ENCODE peak calls at places on chromosome 15, in five cellular contexts. A is tibial nerve, V is choroid plexus epithelial cell, D is fibroblast of lung, H is astrocyte of the cerebellum. K is an unnamed sample.

GRCh38 chr15:86690566-86690965 is 610.9 kb downstream of the AGBL1 start:
- DNase-seq in A (no peak), H (peak), D (peak), V (peak), K (no peak)

GRCh38 chr15:48865387-48866079 is 12.4 kb upstream of the EID1 start:
- DNase-seq in D (peak), A (no peak), V (peak), H (peak), K (no peak)

GRCh38 chr15:63522143-63522531 is 17.7 kb downstream of the USP3 start:
- DNase-seq in D (peak), A (no peak), V (no peak), H (no peak), K (no peak)

GRCh38 chr15:24924621-24925020 is 30.2 kb upstream of the SNRPN start:
- DNase-seq in D (peak), A (no peak), H (no peak), V (no peak), K (no peak)

GRCh38 chr15:98734472-98735284 is 86.3 kb downstream of the IGF1R start:
- DNase-seq in H (no peak), A (no peak), D (no peak), V (peak), K (no peak)

GRCh38 chr15:24878153-24878552 is 76.6 kb upstream of the SNRPN start:
- DNase-seq in H (no peak), D (peak), A (no peak), V (peak), K (no peak)

GRCh38 chr15:83581381-83581780 is 72.5 kb upstream of the ADAMTSL3 start:
- DNase-seq in D (peak), H (peak), V (peak), A (no peak), K (no peak)

GRCh38 chr15:79942656-79943481 is 28.1 kb downstream of the BCL2A1 start:
- DNase-seq in H (no peak), A (no peak), V (peak), D (peak), K (no peak)

GRCh38 chr15:94002026-94002425 is 229.3 kb upstream of the MCTP2 start:
- DNase-seq in D (no peak), V (no peak), A (no peak), H (no peak), K (no peak)

GRCh38 chr15:82307714-82308081 is 41.6 kb downstream of the GOLGA6L10 start:
- DNase-seq in D (no peak), H (no peak), V (no peak), A (no peak), K (no peak)

GRCh38 chr15:61275901-61276300 is 46.8 kb upstream of the RORA start:
- DNase-seq in V (no peak), H (no peak), A (no peak), D (no peak), K (no peak)

GRCh38 chr15:68126415-68126814 is 72.3 kb downstream of the PIAS1 start:
- DNase-seq in A (no peak), H (no peak), D (no peak), V (no peak), K (no peak)

GRCh38 chr15:98794754-98795153 is 146.4 kb downstream of the IGF1R start:
- DNase-seq in H (no peak), D (no peak), V (peak), A (no peak), K (no peak)

GRCh38 chr15:26378304-26378703 is 394.6 kb downstream of the GABRB3 start:
- DNase-seq in D (no peak), H (no peak), V (no peak), A (no peak), K (no peak)

GRCh38 chr15:59349715-59350420 is 22.8 kb downstream of the MYO1E start:
- DNase-seq in H (peak), A (no peak), D (peak), V (peak), K (no peak)

GRCh38 chr15:78147566-78147965 is 1.6 kb upstream of the IDH3A start:
- DNase-seq in A (no peak), H (no peak), V (no peak), D (no peak), K (no peak)

GRCh38 chr15:97023131-97023844 is 692.8 kb downstream of the NR2F2 start:
- DNase-seq in H (no peak), V (peak), A (no peak), D (peak), K (peak)

DNA sequence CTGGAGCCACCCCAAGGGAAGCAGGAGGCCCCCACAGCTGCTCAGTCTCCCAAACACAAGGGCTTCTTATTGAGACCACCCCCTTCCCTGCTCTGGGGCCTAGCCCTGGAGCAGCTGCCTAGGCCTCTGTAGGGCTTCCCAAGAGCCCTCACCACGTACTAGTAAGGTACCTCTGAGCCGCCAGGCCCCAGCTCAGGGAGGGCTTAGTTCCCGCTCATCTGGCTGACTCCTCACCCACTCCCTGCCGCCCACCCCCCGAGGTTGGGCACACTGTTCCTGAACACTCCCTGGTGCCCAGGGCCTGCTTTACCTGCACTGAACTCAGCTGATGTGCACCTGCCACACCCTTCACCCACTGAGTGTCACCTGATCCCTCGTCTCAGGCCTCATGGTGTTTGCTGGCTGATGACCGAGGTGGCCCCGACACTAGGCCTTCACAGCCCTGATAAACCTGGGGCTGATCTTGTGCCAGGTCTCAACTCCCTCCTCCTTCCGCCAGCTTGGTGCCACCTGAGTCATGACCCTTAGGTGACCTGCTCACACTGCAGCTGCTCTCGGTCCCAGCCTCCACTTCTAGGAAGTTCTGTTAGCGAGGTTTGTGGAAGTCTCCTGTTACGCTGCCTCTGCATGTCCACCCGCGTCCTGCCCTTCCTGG is 18.0 kb upstream of the SPTBN5 start:
- DNase-seq in V (no peak), H (no peak), A (no peak), D (no peak), K (no peak)
- TF ChIP-seq CTCF in V (no peak), H (no peak), A (no peak), D (no peak), K (no peak)

GRCh38 chr15:37045859-37046318 is 54.5 kb downstream of the MEIS2 start:
- DNase-seq in V (peak), D (no peak), A (no peak), H (no peak), K (no peak)
- H3K4me3 ChIP-seq in V (peak), D (no peak), A (no peak), H (no peak), K (no peak)

GRCh38 chr15:101035611-101036010 is 116.5 kb downstream of the LRRK1 start:
- DNase-seq in H (no peak), V (no peak), D (no peak), A (no peak), K (no peak)
- TF ChIP-seq CTCF in H (no peak), V (no peak), D (no peak), A (no peak), K (no peak)

GRCh38 chr15:76962337-76963013 is 30.9 kb downstream of the RCN2 start:
- DNase-seq in D (no peak), H (no peak), A (no peak), V (no peak), K (no peak)

GRCh38 chr15:76967067-76967466 is 27.9 kb upstream of the PSTPIP1 start:
- DNase-seq in V (no peak), D (no peak), A (no peak), H (no peak), K (no peak)

GRCh38 chr15:76963596-76963995 is 31.3 kb upstream of the PSTPIP1 start:
- DNase-seq in V (no peak), D (no peak), H (no peak), A (no peak), K (no peak)

GRCh38 chr15:76964157-76964556 is 30.8 kb upstream of the PSTPIP1 start:
- DNase-seq in A (no peak), V (peak), D (peak), H (no peak), K (no peak)

DNA sequence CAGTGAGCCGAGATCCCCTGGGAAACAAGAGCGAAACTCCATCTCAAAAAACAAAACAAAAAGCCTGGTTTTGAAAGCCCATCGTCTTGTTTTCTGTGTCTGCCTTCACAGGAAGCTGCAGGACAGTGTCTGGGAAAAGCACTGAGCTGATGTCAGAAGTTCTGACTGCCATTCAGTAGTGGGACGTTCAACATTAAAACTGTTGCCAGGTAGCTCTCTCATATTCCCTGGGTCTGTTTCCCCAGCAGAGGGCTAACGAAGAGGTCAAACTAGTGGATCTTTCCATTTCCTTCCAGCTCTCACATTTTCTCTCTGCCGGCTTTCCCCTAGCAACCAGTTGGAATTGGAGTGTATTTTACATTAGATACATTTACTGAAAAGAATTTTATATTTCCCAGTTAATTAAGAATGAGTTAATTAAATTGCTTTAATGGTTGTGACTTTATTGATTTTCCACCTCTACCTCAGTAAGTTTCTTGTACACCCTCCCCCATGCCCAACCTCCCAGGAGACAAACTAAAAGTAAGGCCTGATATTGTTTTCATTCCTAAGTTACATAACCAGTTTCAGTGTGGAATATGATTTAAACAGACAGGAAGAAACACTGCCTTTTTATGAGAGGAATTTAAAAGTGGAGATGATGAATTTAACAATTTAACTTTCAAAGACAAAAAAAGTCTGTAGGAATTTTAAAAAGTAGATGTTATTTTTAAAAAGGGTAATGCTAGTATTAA is 29.9 kb downstream of the RCN2 start:
- DNase-seq in V (peak), A (no peak), D (no peak), H (no peak), K (no peak)
- H3K4me3 ChIP-seq in V (no peak), A (no peak), D (no peak), H (no peak), K (no peak)

DNA sequence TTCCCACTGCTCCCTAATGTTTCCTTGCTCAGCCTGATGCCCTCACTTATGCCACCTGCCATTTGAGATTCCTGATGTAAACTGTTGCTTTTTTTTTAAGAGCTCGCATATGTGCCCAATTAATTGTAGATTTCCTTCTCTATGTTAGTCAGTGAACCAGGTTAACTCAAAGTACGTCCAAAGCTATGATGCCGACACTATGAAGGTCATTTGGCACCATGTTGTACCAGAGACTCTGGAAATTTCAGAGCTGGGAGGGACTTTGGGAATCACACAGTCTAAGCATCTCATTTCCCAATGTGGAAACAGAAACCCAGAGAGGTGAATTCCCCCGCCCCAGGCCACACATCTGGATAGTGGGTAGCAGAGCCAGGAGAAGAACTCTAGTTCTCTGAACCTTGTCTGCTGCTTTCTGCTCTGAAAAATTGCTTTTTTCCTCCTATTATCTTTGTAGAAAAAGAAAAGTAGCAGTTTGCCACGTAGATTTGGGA is 38.5 kb upstream of the TNFAIP8L3 start:
- DNase-seq in H (no peak), V (no peak), D (no peak), A (no peak), K (no peak)
- TF ChIP-seq CTCF in H (no peak), V (no peak), D (no peak), A (no peak), K (no peak)

GRCh38 chr15:72319360-72319984 is 485 bp downstream of the CELF6 start:
- DNase-seq in A (peak), H (no peak), V (peak), D (peak), K (no peak)
- H3K4me3 ChIP-seq in A (peak), H (peak), V (peak), D (peak), K (no peak)

DNA sequence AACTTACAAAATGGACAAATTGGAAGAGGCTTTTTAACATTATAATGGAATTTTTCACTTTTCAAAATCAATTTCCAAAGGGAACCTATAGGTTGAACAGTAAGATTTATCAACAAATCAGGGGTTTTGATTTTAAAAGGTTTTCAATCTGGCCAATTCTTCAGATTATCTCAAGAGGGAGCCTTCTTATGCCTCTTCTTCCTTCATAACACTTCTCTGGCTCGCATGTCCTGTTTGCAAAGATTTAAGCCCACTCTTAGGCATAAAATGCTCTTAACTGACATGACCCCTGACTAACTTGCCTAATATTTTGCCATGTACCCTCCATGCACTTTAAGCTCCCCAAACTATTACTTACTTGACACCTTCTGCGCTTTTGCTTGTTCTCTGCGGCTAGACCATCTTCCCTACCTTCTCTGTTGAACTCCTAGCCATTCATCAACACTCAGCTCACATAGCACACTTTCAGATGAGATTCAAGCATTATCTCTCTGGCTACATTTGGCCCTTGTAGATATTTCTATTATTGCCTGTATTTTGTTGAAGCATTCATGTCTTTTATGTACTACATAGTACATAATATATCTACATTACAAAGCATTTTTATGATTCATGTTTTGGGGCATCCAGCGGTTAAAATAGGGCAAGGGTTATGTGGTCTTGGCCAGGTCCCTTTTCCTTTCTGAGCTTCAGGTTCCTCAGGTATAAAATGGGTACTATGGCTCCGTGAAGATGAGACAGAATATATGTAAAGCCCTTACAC is 1.0 kb upstream of the ARIH1 start:
- DNase-seq in A (peak), H (no peak), D (peak), V (peak), K (no peak)
- TF ChIP-seq CTCF in A (peak), H (peak), D (peak), V (peak), K (peak)

DNA sequence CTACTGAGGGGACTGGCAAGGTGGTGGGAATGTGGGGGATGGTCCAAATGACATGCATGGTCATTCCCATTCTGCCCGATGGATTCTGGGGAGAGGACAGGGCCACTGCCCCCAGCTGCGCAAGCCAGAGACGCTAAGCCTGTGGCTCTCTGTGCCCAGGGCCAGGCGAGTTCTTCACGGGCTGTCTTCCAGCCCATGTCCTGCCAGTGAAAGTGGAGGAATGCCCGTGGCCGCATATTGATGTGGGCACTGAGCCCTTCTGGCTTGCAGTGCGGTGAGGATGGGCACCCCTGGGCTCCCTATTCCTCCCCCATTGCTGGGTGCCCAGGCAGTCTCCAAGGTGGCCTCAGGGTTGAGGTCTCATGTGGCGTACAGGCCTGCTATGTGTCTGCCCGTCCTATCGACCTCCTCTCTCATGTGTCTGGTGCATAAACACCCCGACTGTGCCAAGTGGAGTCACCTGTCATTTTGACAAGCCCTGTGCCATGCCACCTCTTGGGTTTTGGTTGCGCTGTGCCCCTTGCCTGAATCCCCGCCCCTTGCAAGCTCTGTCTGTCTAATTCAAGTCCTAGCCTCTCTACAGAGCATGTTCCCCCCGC is 116.8 kb downstream of the TMEM266 start:
- DNase-seq in V (no peak), H (no peak), D (no peak), A (no peak), K (no peak)
- H3K4me3 ChIP-seq in V (no peak), H (no peak), D (no peak), A (no peak), K (no peak)